ENCODE peak calls at places on chromosomes 3 and 15, in eight cellular contexts. O is upper lobe of left lung, P is adrenal gland, M is A549, S is spleen, C is Peyer's patch, A is body of pancreas, J is uterus. N is an unnamed sample.

GRCh38 chr3:193997228-193998192 is 138.4 kb upstream of the HES1 start:
- DNase-seq in O (no peak), P (no peak), M (no peak), S (no peak), C (no peak), A (peak; percentile 30), J (peak; percentile 34), N (no peak)

GRCh38 chr15:48451241-48451640 is 120.0 kb downstream of the DUT start:
- DNase-seq in O (no peak), P (no peak), M (no peak), S (no peak), C (no peak), A (no peak), J (no peak), N (no peak)

GRCh38 chr15:62360286-62360685 is 195.2 kb upstream of the C2CD4B start:
- DNase-seq in O (no peak), P (peak; percentile 79), M (no peak), S (no peak), C (no peak), A (peak; percentile 43), J (no peak), N (no peak)

GRCh38 chr3:179450321-179450720 is 949 bp downstream of the GNB4 start:
- DNase-seq in O (no peak), P (no peak), M (no peak), S (no peak), C (no peak), A (no peak), J (no peak), N (no peak)

GRCh38 chr3:195860456-195860855 is 47.9 kb downstream of the TNK2 start:
- DNase-seq in O (no peak), P (no peak), M (no peak), S (no peak), C (no peak), A (no peak), J (no peak), N (no peak)

GRCh38 chr3:189720746-189721426 is 89.7 kb downstream of the TP63 start:
- DNase-seq in O (no peak), P (no peak), M (no peak), S (no peak), C (no peak), A (no peak), J (no peak), N (no peak)

GRCh38 chr3:140470962-140471361 is 206.9 kb upstream of the TRIM42 start:
- DNase-seq in O (peak; percentile 37), P (no peak), M (no peak), S (no peak), C (no peak), A (no peak), J (no peak), N (no peak)

GRCh38 chr3:45513041-45513440 is 81.5 kb upstream of the LIMD1 start:
- DNase-seq in O (no peak), P (no peak), M (no peak), S (no peak), C (no peak), A (no peak), J (no peak), N (no peak)

GRCh38 chr3:17820275-17820674 is 77.8 kb upstream of the TBC1D5 start:
- DNase-seq in O (no peak), P (no peak), M (no peak), S (no peak), C (no peak), A (no peak), J (no peak), N (no peak)

GRCh38 chr3:182983811-182984210 is 3.5 kb upstream of the DCUN1D1 start:
- DNase-seq in O (no peak), P (no peak), M (no peak), S (no peak), C (no peak), A (no peak), J (no peak), N (no peak)

GRCh38 chr3:127226451-127226850 is 33.5 kb downstream of the PRR23E start:
- DNase-seq in O (no peak), P (no peak), M (no peak), S (no peak), C (no peak), A (no peak), J (no peak), N (no peak)

GRCh38 chr3:20185364-20185732 is 658 bp downstream of the SGO1 start:
- DNase-seq in O (no peak), P (no peak), M (peak; percentile 21), S (no peak), C (no peak), A (no peak), J (no peak), N (no peak)

GRCh38 chr3:40971191-40972168 is 227.8 kb upstream of the CTNNB1 start:
- DNase-seq in O (no peak), P (peak; percentile 91), M (peak; percentile 94), S (peak; percentile 79), C (peak; percentile 44), A (peak; percentile 69), J (peak; percentile 92), N (peak; percentile 47)

GRCh38 chr15:101153801-101154656 is 97.8 kb downstream of the CHSY1 start:
- DNase-seq in O (peak; percentile 39), P (no peak), M (no peak), S (peak; percentile 56), C (no peak), A (no peak), J (no peak), N (no peak)

GRCh38 chr3:70108072-70108471 is 108.5 kb downstream of the SAMMSON start:
- DNase-seq in O (no peak), P (no peak), M (peak; percentile 29), S (no peak), C (no peak), A (peak; percentile 64), J (no peak), N (peak; percentile 42)

GRCh38 chr3:196207159-196207832 is 3.9 kb downstream of the ZDHHC19 start:
- DNase-seq in O (peak; percentile 88), P (no peak), M (no peak), S (peak; percentile 91), C (no peak), A (peak; percentile 38), J (no peak), N (no peak)

GRCh38 chr3:45986303-45986982 is 9.2 kb downstream of the FYCO1 start:
- DNase-seq in O (no peak), P (no peak), M (peak; percentile 83), S (no peak), C (no peak), A (peak; percentile 87), J (no peak), N (peak; percentile 86)

GRCh38 chr15:52797625-52798501 is 7.7 kb upstream of the ONECUT1 start:
- DNase-seq in O (peak; percentile 54), P (no peak), M (no peak), S (no peak), C (no peak), A (no peak), J (no peak), N (no peak)

GRCh38 chr15:94205366-94205765 is 26.0 kb upstream of the MCTP2 start:
- DNase-seq in O (no peak), P (no peak), M (no peak), S (no peak), C (no peak), A (no peak), J (no peak), N (no peak)

DNA sequence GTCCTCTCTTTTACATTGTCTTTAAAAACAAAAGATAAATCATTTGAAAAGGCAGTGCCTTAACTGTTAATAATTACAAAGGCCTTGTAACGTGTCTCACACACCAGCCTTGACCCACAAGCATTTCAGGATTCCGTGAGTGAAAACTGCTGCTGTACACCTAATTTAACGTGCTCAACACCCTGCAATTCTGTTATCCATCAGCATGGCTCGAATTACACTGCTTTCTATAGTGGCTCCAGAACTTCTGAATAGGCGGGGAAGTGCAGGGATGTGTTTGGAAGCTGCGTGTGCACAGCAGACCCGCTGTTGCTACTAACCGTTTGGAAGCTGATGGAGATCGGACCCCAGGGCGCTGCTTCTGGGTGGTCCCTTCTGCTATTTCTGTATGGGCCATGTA is 9.9 kb upstream of the ETFA start:
- DNase-seq in O (no peak), P (no peak), M (no peak), S (no peak), C (no peak), A (no peak), J (no peak), N (no peak)
- H3K4me1 ChIP-seq in O (no peaks in the 10 kb centered on the region), P (no peaks in the 10 kb centered on the region), M (peaks cover 12% of the 10 kb centered on the region), S (no peaks in the 10 kb centered on the region), C (no peaks in the 10 kb centered on the region), A (peaks cover 5% of the 10 kb centered on the region), J (no peaks in the 10 kb centered on the region), N (no peaks in the 10 kb centered on the region)

DNA sequence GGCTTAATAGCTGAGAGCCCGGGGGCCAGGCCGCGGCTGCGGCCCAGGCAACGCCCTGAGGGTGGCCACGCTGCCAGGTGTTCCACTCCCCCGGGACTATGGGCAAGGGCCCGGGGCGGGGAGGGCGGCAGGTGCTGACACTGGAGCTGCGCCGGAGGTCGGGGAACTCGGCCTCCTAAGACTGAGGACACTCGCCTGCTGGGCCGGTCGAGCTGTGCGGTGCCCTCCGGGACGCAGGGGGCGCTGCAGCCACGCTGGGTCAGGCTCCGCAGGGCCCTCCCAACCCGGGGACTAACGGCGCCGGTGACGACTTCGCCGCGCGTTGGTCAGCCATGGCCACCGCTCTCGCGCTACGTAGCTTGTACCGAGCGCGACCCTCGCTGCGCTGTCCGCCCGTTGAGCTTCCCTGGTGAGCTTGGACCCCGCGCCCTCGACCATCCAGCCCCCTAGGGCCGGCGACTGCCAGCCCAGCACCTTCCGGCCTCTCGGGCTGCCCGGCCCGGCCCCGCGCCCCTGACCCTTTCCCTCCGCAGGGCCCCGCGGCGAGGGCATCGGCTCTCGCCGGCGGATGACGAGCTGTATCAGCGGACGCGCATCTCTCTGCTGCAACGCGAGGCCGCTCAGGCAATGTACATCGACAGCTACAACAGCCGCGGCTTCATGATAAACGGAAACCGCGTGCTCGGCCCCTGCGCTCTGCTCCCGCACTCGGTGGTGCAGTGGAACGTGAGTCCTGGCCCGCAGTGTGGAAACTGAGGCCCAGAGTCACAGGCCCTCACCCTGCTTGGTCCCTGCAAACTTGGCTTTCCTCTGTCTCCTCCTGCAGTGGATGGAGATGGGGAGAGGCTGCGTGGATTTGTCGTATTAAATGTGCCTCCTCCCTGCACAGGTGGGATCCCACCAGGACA is at the start of gene NDUFAF3:
- DNase-seq in O (peak; percentile 99), P (peak; percentile 97), M (peak; percentile 96), S (peak; percentile 99), C (peak; percentile 87), A (peak; percentile 94), J (peak; percentile 90), N (peak; percentile 95)
- TF ChIP-seq POLR2A in O (no peak), P (peak; percentile 93), M (peak; percentile 93), S (no peak), C (peak; percentile 79), A (peak; percentile 54), J (peak; percentile 90), N (peak; percentile 61)

DNA sequence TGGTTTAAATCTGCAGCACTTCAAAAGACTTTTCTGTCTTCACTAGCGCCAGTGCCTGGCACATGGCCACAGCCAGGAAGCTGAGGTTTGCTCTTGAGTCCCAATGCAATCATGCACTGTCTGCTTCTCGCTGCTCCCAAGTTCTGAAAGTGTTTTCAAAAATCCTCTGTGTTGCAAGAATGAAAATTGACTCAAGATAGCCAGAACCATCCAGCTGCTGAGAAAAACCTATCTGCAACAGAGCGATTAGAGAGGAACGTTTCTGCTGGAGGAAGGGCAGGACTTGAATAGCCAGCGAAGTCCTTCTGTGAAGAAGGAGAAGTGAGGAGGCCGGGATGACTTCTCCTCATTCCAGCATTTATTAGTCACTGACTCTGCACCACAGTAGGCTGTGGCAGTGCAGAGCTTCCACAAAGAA is 358.4 kb upstream of the NR2F2 start:
- DNase-seq in O (no peak), P (no peak), M (no peak), S (no peak), C (no peak), A (peak; percentile 20), J (peak; percentile 49), N (no peak)
- H3K4me3 ChIP-seq in O (no peak overlapping the region), P (no peak overlapping the region), M (no peak overlapping the region), S (no peak overlapping the region), C (no peak overlapping the region), A (no peak overlapping the region), J (no peak overlapping the region), N (no peak overlapping the region)

GRCh38 chr3:57009802-57010201 is 50.7 kb upstream of the SPATA12 start:
- DNase-seq in O (no peak), P (no peak), M (no peak), S (no peak), C (no peak), A (no peak), J (no peak), N (no peak)
- H3K4me1 ChIP-seq in O (peaks cover 7% of the 10 kb centered on the region), P (peaks cover 16% of the 10 kb centered on the region), M (peaks cover 21% of the 10 kb centered on the region), S (no peaks in the 10 kb centered on the region), C (no peaks in the 10 kb centered on the region), A (peaks cover 37% of the 10 kb centered on the region), J (peaks cover 8% of the 10 kb centered on the region), N (peaks cover 27% of the 10 kb centered on the region)

N was measured in stomach.